ENCODE peak calls at places on chromosomes 6 and 20, in ten cellular contexts. N, L, K, D, H, C, U, R, M and X are unnamed samples.
A peak's percentile ranks its signal among the peaks of the same experiment; 100 is the strongest.

GRCh38 chr6:118335325-118335724 is 212.8 kb upstream of the PLN start:
- DNase-seq in M (no peak), L (no peak), U (no peak), K (no peak), N (no peak), D (no peak), H (no peak), C (no peak), R (no peak), X (no peak)

GRCh38 chr6:28446818-28447511 is 3.7 kb upstream of the ZSCAN23 start:
- DNase-seq in U (peak; percentile 29), L (peak; percentile 5), K (no peak), H (no peak), N (no peak), C (no peak), R (peak; percentile 47), D (no peak), M (no peak), X (no peak)

GRCh38 chr6:155077784-155078183 is 82.7 kb downstream of the TIAM2 start:
- DNase-seq in N (no peak), C (peak; percentile 33), M (no peak), R (no peak), D (no peak), K (no peak), H (no peak), U (no peak), L (no peak), X (no peak)

GRCh38 chr6:50264995-50265571 is 215.4 kb upstream of the DEFB112 start:
- DNase-seq in H (no peak), R (peak; percentile 23), N (no peak), L (peak; percentile 19), M (no peak), D (no peak), K (peak; percentile 27), U (peak; percentile 13), C (no peak), X (no peak)

GRCh38 chr20:39049148-39049547 is 87.0 kb downstream of the DHX35 start:
- DNase-seq in C (no peak), D (no peak), U (no peak), L (no peak), H (no peak), R (no peak), M (no peak), N (no peak), K (no peak), X (no peak)

GRCh38 chr6:20644667-20645370 is 110.6 kb downstream of the CDKAL1 start:
- DNase-seq in C (no peak), K (no peak), H (no peak), R (no peak), M (no peak), N (no peak), D (peak; percentile 4), L (no peak), U (no peak), X (no peak)

GRCh38 chr6:157982580-157983438 is 1.1 kb downstream of the SYNJ2 start:
- DNase-seq in M (no peak), L (no peak), N (no peak), H (no peak), C (peak; percentile 57), K (peak; percentile 42), R (no peak), D (peak; percentile 48), U (no peak), X (no peak)

GRCh38 chr20:11922561-11922960 is 4.9 kb downstream of the BTBD3 start:
- DNase-seq in C (no peak), N (no peak), L (peak; percentile 98), R (no peak), M (no peak), D (no peak), K (no peak), U (no peak), H (no peak), X (no peak)

GRCh38 chr6:39171489-39172376 is 56.7 kb upstream of the SAYSD1 start:
- DNase-seq in K (no peak), N (no peak), M (no peak), C (no peak), D (no peak), R (no peak), L (no peak), U (no peak), H (no peak), X (no peak)

GRCh38 chr6:98927534-98927933 is 20.2 kb downstream of the FBXL4 start:
- DNase-seq in H (no peak), U (no peak), L (no peak), D (no peak), N (no peak), R (no peak), K (no peak), M (no peak), C (no peak), X (no peak)

GRCh38 chr6:29925341-29926080 is 16.8 kb upstream of the HLA-A start:
- DNase-seq in D (no peak), U (no peak), C (no peak), L (no peak), M (no peak), K (no peak), H (no peak), N (no peak), R (no peak), X (no peak)

GRCh38 chr6:142966294-142966693 is 21.3 kb upstream of the HIVEP2 start:
- DNase-seq in H (no peak), N (no peak), L (no peak), R (no peak), U (no peak), D (no peak), K (no peak), C (no peak), M (no peak), X (no peak)

GRCh38 chr6:44339301-44339700 is 3.1 kb upstream of the SPATS1 start:
- DNase-seq in K (no peak), U (no peak), H (no peak), D (no peak), M (no peak), C (no peak), L (no peak), R (no peak), N (no peak), X (no peak)